ENCODE peak calls at places on chromosomes 1 and 21, in six cellular contexts. One of them, this sample, is unnamed.
A peak's percentile ranks its signal among the peaks of the same experiment; 100 is the strongest.

GRCh38 chr1:212612251-212612961 is 3.8 kb downstream of the ATF3 start:
- DNase-seq in cardiac fibroblast: no peak
- DNase-seq in NB4: no peak
- DNase-seq in A673: peak; percentile 71
- DNase-seq in foreskin fibroblast: peak; percentile 18
- DNase-seq in HFF-Myc: no peak
- DNase-seq in this sample: no peak

GRCh38 chr1:23777979-23778814 is at the start of gene PITHD1:
- DNase-seq in HFF-Myc: no peak
- DNase-seq in NB4: peak; percentile 86
- DNase-seq in cardiac fibroblast: peak; percentile 88
- DNase-seq in foreskin fibroblast: peak; percentile 93
- DNase-seq in A673: peak; percentile 91
- DNase-seq in this sample: no peak

GRCh38 chr1:215251428-215251827 is 168.9 kb downstream of the KCNK2 start:
- DNase-seq in A673: no peak
- DNase-seq in foreskin fibroblast: no peak
- DNase-seq in NB4: no peak
- DNase-seq in HFF-Myc: no peak
- DNase-seq in cardiac fibroblast: no peak
- DNase-seq in this sample: no peak

GRCh38 chr21:15904389-15904788 is 174.6 kb downstream of the USP25 start:
- DNase-seq in cardiac fibroblast: no peak
- DNase-seq in A673: no peak
- DNase-seq in HFF-Myc: no peak
- DNase-seq in NB4: no peak
- DNase-seq in foreskin fibroblast: no peak
- DNase-seq in this sample: no peak

GRCh38 chr1:109274533-109275476 is 8.1 kb downstream of the PSRC1 start:
- DNase-seq in HFF-Myc: no peak
- DNase-seq in A673: no peak
- DNase-seq in NB4: no peak
- DNase-seq in cardiac fibroblast: no peak
- DNase-seq in foreskin fibroblast: peak; percentile 55
- DNase-seq in this sample: no peak

GRCh38 chr1:158933621-158934020 is 2.3 kb downstream of the PYHIN1 start:
- DNase-seq in cardiac fibroblast: no peak
- DNase-seq in NB4: no peak
- DNase-seq in HFF-Myc: no peak
- DNase-seq in foreskin fibroblast: no peak
- DNase-seq in A673: no peak
- DNase-seq in this sample: no peak

GRCh38 chr1:155326659-155327058 is 6.0 kb downstream of the RUSC1 start:
- DNase-seq in HFF-Myc: no peak
- DNase-seq in cardiac fibroblast: no peak
- DNase-seq in foreskin fibroblast: no peak
- DNase-seq in A673: no peak
- DNase-seq in NB4: no peak
- DNase-seq in this sample: no peak

GRCh38 chr1:24714859-24715520 is 30.3 kb upstream of the CLIC4 start:
- DNase-seq in foreskin fibroblast: peak; percentile 41
- DNase-seq in NB4: no peak
- DNase-seq in A673: no peak
- DNase-seq in HFF-Myc: no peak
- DNase-seq in cardiac fibroblast: peak; percentile 80
- DNase-seq in this sample: no peak

GRCh38 chr1:172906778-172907592 is 143.8 kb downstream of the TNFSF18 start:
- DNase-seq in cardiac fibroblast: peak; percentile 66
- DNase-seq in foreskin fibroblast: peak; percentile 89
- DNase-seq in A673: peak; percentile 73
- DNase-seq in HFF-Myc: peak; percentile 66
- DNase-seq in NB4: peak; percentile 41
- DNase-seq in this sample: no peak

GRCh38 chr1:171740987-171741871 is 636 bp downstream of the VAMP4 start:
- DNase-seq in NB4: peak; percentile 76
- DNase-seq in A673: peak; percentile 70
- DNase-seq in cardiac fibroblast: peak; percentile 50
- DNase-seq in foreskin fibroblast: peak; percentile 66
- DNase-seq in HFF-Myc: no peak
- DNase-seq in this sample: no peak

GRCh38 chr1:173475564-173476196 is 1.5 kb upstream of the PRDX6 start:
- DNase-seq in cardiac fibroblast: peak; percentile 65
- DNase-seq in foreskin fibroblast: peak; percentile 77
- DNase-seq in HFF-Myc: no peak
- DNase-seq in A673: no peak
- DNase-seq in NB4: peak; percentile 19
- DNase-seq in this sample: no peak

GRCh38 chr1:16017461-16018303 is at the start of gene HSPB7:
- DNase-seq in foreskin fibroblast: peak; percentile 91
- DNase-seq in NB4: no peak
- DNase-seq in A673: no peak
- DNase-seq in cardiac fibroblast: peak; percentile 94
- DNase-seq in HFF-Myc: no peak
- DNase-seq in this sample: no peak

GRCh38 chr1:240737268-240737667 is 125.3 kb upstream of the GREM2 start:
- DNase-seq in NB4: no peak
- DNase-seq in foreskin fibroblast: no peak
- DNase-seq in cardiac fibroblast: no peak
- DNase-seq in A673: no peak
- DNase-seq in HFF-Myc: no peak
- DNase-seq in this sample: no peak

GRCh38 chr1:50522943-50523342 is 99.7 kb upstream of the DMRTA2 start:
- DNase-seq in HFF-Myc: no peak
- DNase-seq in foreskin fibroblast: no peak
- DNase-seq in A673: no peak
- DNase-seq in NB4: no peak
- DNase-seq in cardiac fibroblast: no peak
- DNase-seq in this sample: no peak

GRCh38 chr1:3954391-3955160 is 54.5 kb upstream of the C1orf174 start:
- DNase-seq in NB4: no peak
- DNase-seq in A673: no peak
- DNase-seq in HFF-Myc: no peak
- DNase-seq in foreskin fibroblast: no peak
- DNase-seq in cardiac fibroblast: no peak
- DNase-seq in this sample: no peak

GRCh38 chr1:118160825-118161224 is 24.2 kb downstream of the SPAG17 start:
- DNase-seq in A673: no peak
- DNase-seq in cardiac fibroblast: no peak
- DNase-seq in HFF-Myc: no peak
- DNase-seq in foreskin fibroblast: no peak
- DNase-seq in NB4: no peak
- DNase-seq in this sample: no peak

GRCh38 chr1:168974117-168974516 is 132.4 kb upstream of the ATP1B1 start:
- DNase-seq in HFF-Myc: no peak
- DNase-seq in cardiac fibroblast: no peak
- DNase-seq in foreskin fibroblast: peak; percentile 6
- DNase-seq in NB4: no peak
- DNase-seq in A673: no peak
- DNase-seq in this sample: no peak

GRCh38 chr21:46322351-46323226 is 1.1 kb downstream of the C21orf58 start:
- DNase-seq in A673: peak; percentile 31
- DNase-seq in cardiac fibroblast: peak; percentile 31
- DNase-seq in foreskin fibroblast: peak; percentile 76
- DNase-seq in NB4: peak; percentile 57
- DNase-seq in HFF-Myc: no peak
- DNase-seq in this sample: no peak

GRCh38 chr1:226706664-226707063 is 32.4 kb downstream of the ITPKB start:
- DNase-seq in A673: no peak
- DNase-seq in HFF-Myc: no peak
- DNase-seq in NB4: peak; percentile 21
- DNase-seq in cardiac fibroblast: no peak
- DNase-seq in foreskin fibroblast: no peak
- DNase-seq in this sample: no peak

GRCh38 chr1:245764040-245764439 is 609.3 kb downstream of the KIF26B start:
- DNase-seq in NB4: no peak
- DNase-seq in cardiac fibroblast: no peak
- DNase-seq in foreskin fibroblast: peak; percentile 6
- DNase-seq in HFF-Myc: no peak
- DNase-seq in A673: no peak
- DNase-seq in this sample: no peak

DNA sequence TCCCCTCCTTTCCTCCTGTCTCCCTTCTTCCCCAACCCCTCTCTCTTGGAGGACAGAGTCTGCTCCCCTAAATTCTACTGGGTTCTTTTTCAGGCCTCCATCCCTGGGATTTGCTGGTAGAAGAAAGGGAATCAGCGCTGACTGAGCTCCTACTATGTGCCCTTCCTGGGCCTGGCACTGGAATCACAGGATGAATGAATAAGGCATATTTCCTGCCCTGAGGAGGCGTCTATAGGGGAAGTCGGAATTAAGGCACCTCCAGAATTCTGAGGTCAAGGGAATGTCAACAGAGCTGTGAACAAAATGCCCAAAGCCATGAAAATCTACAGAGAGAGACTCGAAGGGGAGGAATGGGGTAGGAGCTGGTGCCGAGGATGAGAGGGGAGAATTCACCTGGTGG is 17.4 kb upstream of the BTG2 start:
- DNase-seq in foreskin fibroblast: no peak
- DNase-seq in A673: no peak
- DNase-seq in cardiac fibroblast: no peak
- DNase-seq in HFF-Myc: no peak
- DNase-seq in NB4: no peak
- DNase-seq in this sample: no peak
- H3K4me3 ChIP-seq in foreskin fibroblast: no peak overlapping the region
- H3K4me3 ChIP-seq in A673: no peak overlapping the region
- H3K4me3 ChIP-seq in cardiac fibroblast: no peak overlapping the region
- H3K4me3 ChIP-seq in HFF-Myc: no peak overlapping the region
- H3K4me3 ChIP-seq in NB4: no peak overlapping the region
- H3K4me3 ChIP-seq in this sample: no peak overlapping the region

DNA sequence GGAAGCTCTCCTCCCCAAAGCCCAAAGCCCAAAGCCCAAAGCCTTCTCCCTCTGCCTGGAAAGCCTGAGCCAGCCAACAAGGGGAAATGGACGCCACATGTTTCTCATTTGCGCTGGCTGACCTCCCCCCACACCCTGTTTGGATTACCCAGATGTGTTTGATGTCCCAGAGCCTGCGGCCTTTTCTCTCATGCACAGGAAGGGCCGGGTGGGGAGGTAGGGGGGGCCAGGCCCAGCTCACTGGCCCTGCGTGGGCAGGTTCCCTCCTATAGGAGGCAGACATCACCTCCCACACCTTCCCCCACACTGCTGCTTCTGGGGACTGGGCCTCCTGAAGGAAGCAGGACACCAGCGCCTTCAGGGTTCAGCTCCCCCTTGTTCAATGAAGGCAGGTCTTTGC is 116.3 kb downstream of the NAV1 start:
- DNase-seq in foreskin fibroblast: peak; percentile 98
- DNase-seq in cardiac fibroblast: peak; percentile 63
- DNase-seq in NB4: no peak
- DNase-seq in A673: no peak
- DNase-seq in HFF-Myc: peak; percentile 95
- DNase-seq in this sample: peak; percentile 79
- H3K4me3 ChIP-seq in foreskin fibroblast: no peak overlapping the region
- H3K4me3 ChIP-seq in cardiac fibroblast: no peak overlapping the region
- H3K4me3 ChIP-seq in NB4: no peak overlapping the region
- H3K4me3 ChIP-seq in A673: no peak overlapping the region
- H3K4me3 ChIP-seq in HFF-Myc: no peak overlapping the region
- H3K4me3 ChIP-seq in this sample: no peak overlapping the region

GRCh38 chr1:228151170-228151513 is 1.4 kb downstream of the GJC2 start:
- DNase-seq in NB4: no peak
- DNase-seq in foreskin fibroblast: peak; percentile 12
- DNase-seq in HFF-Myc: no peak
- DNase-seq in A673: no peak
- DNase-seq in cardiac fibroblast: no peak
- DNase-seq in this sample: no peak

GRCh38 chr1:228152097-228152917 is 2.6 kb downstream of the GJC2 start:
- DNase-seq in cardiac fibroblast: no peak
- DNase-seq in foreskin fibroblast: no peak
- DNase-seq in HFF-Myc: no peak
- DNase-seq in NB4: no peak
- DNase-seq in A673: no peak
- DNase-seq in this sample: no peak

GRCh38 chr1:228150458-228151169 is 884 bp downstream of the GJC2 start:
- DNase-seq in NB4: no peak
- DNase-seq in cardiac fibroblast: peak; percentile 97
- DNase-seq in foreskin fibroblast: peak; percentile 92
- DNase-seq in A673: no peak
- DNase-seq in HFF-Myc: no peak
- DNase-seq in this sample: no peak

GRCh38 chr1:228152918-228153258 is 3.2 kb downstream of the GJC2 start:
- DNase-seq in A673: no peak
- DNase-seq in foreskin fibroblast: no peak
- DNase-seq in cardiac fibroblast: no peak
- DNase-seq in HFF-Myc: no peak
- DNase-seq in NB4: no peak
- DNase-seq in this sample: no peak

GRCh38 chr1:228151526-228151925 is 1.8 kb downstream of the GJC2 start:
- DNase-seq in HFF-Myc: no peak
- DNase-seq in foreskin fibroblast: peak; percentile 17
- DNase-seq in A673: no peak
- DNase-seq in NB4: no peak
- DNase-seq in cardiac fibroblast: no peak
- DNase-seq in this sample: no peak
- H3K4me3 ChIP-seq in HFF-Myc: no peak overlapping the region
- H3K4me3 ChIP-seq in foreskin fibroblast: no peak overlapping the region
- H3K4me3 ChIP-seq in A673: no peak overlapping the region
- H3K4me3 ChIP-seq in NB4: no peak overlapping the region
- H3K4me3 ChIP-seq in cardiac fibroblast: no peak overlapping the region
- H3K4me3 ChIP-seq in this sample: no peak overlapping the region

GRCh38 chr1:223836586-223836985 is 9.2 kb downstream of the TP53BP2 start:
- DNase-seq in cardiac fibroblast: no peak
- DNase-seq in HFF-Myc: no peak
- DNase-seq in NB4: no peak
- DNase-seq in foreskin fibroblast: no peak
- DNase-seq in A673: no peak
- DNase-seq in this sample: no peak

GRCh38 chr1:223832637-223832943 is 13.2 kb downstream of the TP53BP2 start:
- DNase-seq in A673: peak; percentile 63
- DNase-seq in NB4: peak; percentile 77
- DNase-seq in foreskin fibroblast: peak; percentile 24
- DNase-seq in HFF-Myc: no peak
- DNase-seq in cardiac fibroblast: no peak
- DNase-seq in this sample: no peak

GRCh38 chr1:223835754-223836153 is 10.0 kb downstream of the TP53BP2 start:
- DNase-seq in foreskin fibroblast: peak; percentile 34
- DNase-seq in HFF-Myc: no peak
- DNase-seq in A673: no peak
- DNase-seq in cardiac fibroblast: peak; percentile 43
- DNase-seq in NB4: peak; percentile 70
- DNase-seq in this sample: no peak

GRCh38 chr1:223833948-223834347 is 11.8 kb downstream of the TP53BP2 start:
- DNase-seq in NB4: no peak
- DNase-seq in foreskin fibroblast: no peak
- DNase-seq in cardiac fibroblast: no peak
- DNase-seq in A673: no peak
- DNase-seq in HFF-Myc: no peak
- DNase-seq in this sample: no peak

GRCh38 chr1:223834660-223835263 is 11.0 kb downstream of the TP53BP2 start:
- DNase-seq in cardiac fibroblast: peak; percentile 85
- DNase-seq in HFF-Myc: no peak
- DNase-seq in NB4: no peak
- DNase-seq in foreskin fibroblast: peak; percentile 80
- DNase-seq in A673: no peak
- DNase-seq in this sample: no peak
- H3K4me3 ChIP-seq in cardiac fibroblast: no peak overlapping the region
- H3K4me3 ChIP-seq in HFF-Myc: no peak overlapping the region
- H3K4me3 ChIP-seq in NB4: no peak overlapping the region
- H3K4me3 ChIP-seq in foreskin fibroblast: no peak overlapping the region
- H3K4me3 ChIP-seq in A673: no peak overlapping the region
- H3K4me3 ChIP-seq in this sample: no peak overlapping the region

This sample was measured in AG09309.